ENCODE peak calls at places on chromosomes 7 and 10, in five cellular contexts. F is heart left ventricle, V is adrenal gland, P is fibroblast of pulmonary artery, J is tibial artery. H is an unnamed sample.

GRCh38 chr10:49184642-49185111 is 3.5 kb downstream of the TMEM273 start:
- DNase-seq in F (no peak), V (no peak), P (no peak), J (no peak), H (no peak)

GRCh38 chr10:58820862-58821559 is 308.3 kb downstream of the BICC1 start:
- DNase-seq in F (no peak), V (no peak), P (peak; percentile 64), J (no peak), H (no peak)

GRCh38 chr7:105219771-105220160 is 169.0 kb downstream of the SRPK2 start:
- DNase-seq in F (no peak), V (no peak), P (peak; percentile 37), J (no peak), H (no peak)

GRCh38 chr7:25537678-25538375 is 309.5 kb upstream of the NPVF start:
- DNase-seq in F (no peak), V (no peak), P (no peak), J (no peak), H (no peak)

GRCh38 chr7:50729962-50730361 is 52.7 kb downstream of the GRB10 start:
- DNase-seq in F (no peak), V (no peak), P (peak; percentile 22), J (no peak), H (no peak)

GRCh38 chr10:71744897-71745658 is 25.5 kb upstream of the C10orf105 start:
- DNase-seq in F (no peak), V (no peak), P (no peak), J (no peak), H (no peak)

GRCh38 chr10:18229839-18230238 is 89.6 kb downstream of the CACNB2 start:
- DNase-seq in F (no peak), V (no peak), P (no peak), J (no peak), H (no peak)

GRCh38 chr10:79022565-79023488 is 45.9 kb upstream of the ZMIZ1 start:
- DNase-seq in F (peak; percentile 83), V (peak; percentile 45), P (peak; percentile 67), J (peak; percentile 49), H (no peak)

GRCh38 chr10:3014968-3015367 is 52.4 kb upstream of the PFKP start:
- DNase-seq in F (no peak), V (no peak), P (peak; percentile 3), J (no peak), H (no peak)

GRCh38 chr7:496528-497295 is 22.9 kb downstream of the PDGFA start:
- DNase-seq in F (peak; percentile 18), V (no peak), P (no peak), J (peak; percentile 56), H (no peak)

GRCh38 chr7:137840183-137840779 is 6.5 kb downstream of the DGKI start:
- DNase-seq in F (no peak), V (no peak), P (no peak), J (no peak), H (no peak)

GRCh38 chr10:29130190-29130673 is 158.6 kb upstream of the LYZL1 start:
- DNase-seq in F (no peak), V (no peak), P (peak; percentile 65), J (no peak), H (no peak)

GRCh38 chr10:96646774-96647173 is 60.0 kb upstream of the TM9SF3 start:
- DNase-seq in F (no peak), V (no peak), P (no peak), J (no peak), H (no peak)

DNA sequence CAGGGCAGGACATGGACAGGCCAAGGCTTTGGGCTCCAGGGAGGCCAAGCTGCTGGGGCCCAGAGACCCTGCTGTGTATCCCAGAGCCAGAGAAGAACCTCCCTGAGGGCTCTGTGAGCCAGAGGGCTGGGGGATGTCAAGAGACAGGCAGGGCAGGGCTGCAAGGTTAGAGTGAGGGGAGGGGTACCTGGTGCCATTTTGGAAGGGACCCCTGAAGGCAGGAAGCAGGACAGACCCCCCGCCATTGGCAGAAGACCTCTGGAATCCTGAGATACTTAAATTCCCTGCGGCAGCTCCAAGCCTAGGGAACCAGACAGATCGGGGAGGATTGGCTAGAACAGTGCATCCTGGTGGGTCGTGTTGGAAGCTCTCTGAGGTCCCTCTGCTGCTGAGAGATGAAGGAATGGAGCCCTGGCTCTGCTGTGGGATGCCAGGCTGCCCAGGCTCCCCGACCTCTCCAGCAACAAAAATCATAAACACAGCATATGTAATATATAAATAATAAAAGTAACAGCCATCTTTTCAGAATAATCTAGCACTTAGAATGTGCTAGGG is 75.0 kb downstream of the LHPP start:
- DNase-seq in F (no peak), V (no peak), P (peak; percentile 3), J (no peak), H (no peak)
- TF ChIP-seq CTCF in F (no peak), V (no peak), P (no peak), J (no peak), H (no peak)

DNA sequence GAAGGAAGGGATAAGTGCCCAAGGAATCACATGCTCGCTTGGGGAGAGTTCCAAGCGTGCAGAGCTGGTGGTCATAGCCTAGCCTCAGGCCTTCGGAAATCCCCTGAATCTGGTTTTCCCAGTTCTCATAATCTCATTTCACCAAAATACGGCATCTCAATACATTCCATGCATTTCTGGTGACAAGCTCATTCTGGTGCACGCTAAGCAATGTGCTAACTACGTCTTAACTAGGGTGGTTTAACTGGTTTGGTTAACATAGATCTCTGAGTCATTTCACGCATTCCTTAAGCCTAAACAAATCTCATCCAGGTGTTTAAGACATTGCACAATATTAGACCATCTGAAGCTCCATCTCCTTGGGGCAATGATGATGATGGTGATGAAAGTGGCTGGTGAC is 72.9 kb upstream of the STEAP1B start:
- DNase-seq in F (no peak), V (no peak), P (no peak), J (no peak), H (no peak)
- TF ChIP-seq CTCF in F (no peak), V (no peak), P (no peak), J (no peak), H (no peak)

GRCh38 chr10:70274643-70275042 is 9.2 kb downstream of the NPFFR1 start:
- DNase-seq in F (no peak), V (no peak), P (peak; percentile 61), J (peak; percentile 57), H (peak; percentile 20)

GRCh38 chr10:70270952-70271351 is 12.9 kb downstream of the NPFFR1 start:
- DNase-seq in F (no peak), V (no peak), P (no peak), J (no peak), H (no peak)

GRCh38 chr10:70271996-70272924 is 11.5 kb downstream of the NPFFR1 start:
- DNase-seq in F (peak; percentile 58), V (no peak), P (no peak), J (peak; percentile 72), H (peak; percentile 1)

GRCh38 chr10:70269741-70270140 is 14.1 kb downstream of the NPFFR1 start:
- DNase-seq in F (no peak), V (no peak), P (no peak), J (no peak), H (no peak)

GRCh38 chr10:70272925-70273316 is 10.9 kb downstream of the NPFFR1 start:
- DNase-seq in F (no peak), V (no peak), P (peak; percentile 44), J (no peak), H (no peak)
- TF ChIP-seq CTCF in F (peak; percentile 58), V (peak; percentile 60), P (peak; percentile 57), J (peak; percentile 32), H (no peak)

DNA sequence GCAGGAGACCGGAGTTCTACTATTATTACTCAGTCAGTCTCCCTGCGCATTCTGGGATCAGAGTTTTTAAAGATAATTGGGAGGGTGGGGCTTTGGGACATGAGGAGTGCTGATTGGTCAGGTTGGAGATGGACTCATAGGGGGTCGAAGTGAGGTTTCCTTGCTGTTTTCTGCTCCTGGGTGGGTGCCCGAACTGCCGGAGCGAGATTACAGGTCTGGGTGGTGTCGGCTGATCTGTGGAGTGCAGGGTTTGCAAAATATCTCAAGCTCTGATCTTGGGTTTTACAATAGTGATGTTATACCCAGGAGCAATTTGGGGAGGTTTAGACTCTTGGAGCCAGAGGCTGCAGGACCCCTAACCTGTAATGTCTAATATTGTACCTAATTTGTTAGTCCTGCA is 3.9 kb upstream of the LRRC27 start:
- DNase-seq in F (no peak), V (no peak), P (no peak), J (no peak), H (no peak)
- TF ChIP-seq CTCF in F (no peak), V (no peak), P (no peak), J (no peak), H (no peak)

GRCh38 chr7:132577206-132578049 is 1.2 kb upstream of the PLXNA4 start:
- DNase-seq in F (peak; percentile 88), V (peak; percentile 51), P (peak; percentile 80), J (peak; percentile 75), H (no peak)
- TF ChIP-seq CTCF in F (no peak), V (no peak), P (no peak), J (no peak), H (no peak)

H was measured in omental fat pad.